ENCODE peak calls at places on chromosomes 2 and 18, in six cellular contexts. P, U, A, K, D and L are unnamed samples.
A peak's percentile ranks its signal among the peaks of the same experiment; 100 is the strongest.

GRCh38 chr18:57542801-57543427 is 43.6 kb downstream of the FECH start:
- DNase-seq in D (no peak), U (no peak), P (no peak), A (no peak), K (no peak), L (no peak)

GRCh38 chr2:109318150-109318948 is 189.3 kb downstream of the SH3RF3 start:
- DNase-seq in A (no peak), D (no peak), U (no peak), P (peak; percentile 50), K (no peak), L (no peak)

GRCh38 chr2:109512076-109512475 is 101.7 kb downstream of the SEPTIN10 start:
- DNase-seq in A (no peak), U (no peak), K (no peak), P (no peak), D (no peak), L (no peak)

GRCh38 chr18:78709271-78709809 is 270.3 kb upstream of the SALL3 start:
- DNase-seq in P (no peak), A (no peak), D (no peak), U (no peak), K (no peak), L (no peak)

GRCh38 chr2:48120759-48121242 is 214.5 kb upstream of the FBXO11 start:
- DNase-seq in D (no peak), P (no peak), K (no peak), A (no peak), U (no peak), L (no peak)

GRCh38 chr2:147595200-147595599 is 249.6 kb upstream of the ACVR2A start:
- DNase-seq in K (no peak), U (no peak), A (no peak), P (no peak), D (no peak), L (no peak)

GRCh38 chr2:11074246-11074820 is 80.9 kb upstream of the SLC66A3 start:
- DNase-seq in U (no peak), A (no peak), D (no peak), K (no peak), P (no peak), L (no peak)

GRCh38 chr18:55047546-55047945 is 88.3 kb upstream of the CCDC68 start:
- DNase-seq in K (no peak), P (no peak), D (no peak), A (no peak), U (no peak), L (no peak)

GRCh38 chr2:7625392-7626138 is 708.4 kb downstream of the RNF144A start:
- DNase-seq in A (no peak), P (no peak), K (no peak), U (no peak), D (peak; percentile 93), L (no peak)

GRCh38 chr2:44171018-44171417 is 2.3 kb downstream of the PPM1B start:
- DNase-seq in D (no peak), P (no peak), U (no peak), K (no peak), A (no peak), L (no peak)

GRCh38 chr2:67260348-67261277 is 136.5 kb upstream of the ETAA1 start:
- DNase-seq in P (peak; percentile 42), U (no peak), D (no peak), A (no peak), K (no peak), L (no peak)

GRCh38 chr2:88187038-88187676 is 17.0 kb downstream of the THNSL2 start:
- DNase-seq in K (peak; percentile 24), D (peak; percentile 74), U (no peak), P (no peak), A (peak; percentile 84), L (no peak)